ENCODE peak calls at places on chromosomes 5 and 9, in eight cellular contexts. N is GM12865; S is CD8-positive, alpha-beta T cell; M is heart right ventricle; D is ascending aorta; B is progenitor cell of endocrine pancreas; T is IMR-90; Q is OCI-LY7. W is an unnamed sample.

GRCh38 chr9:132990781-132991180 is 12.3 kb downstream of the GFI1B start:
- DNase-seq in S (no peak), D (no peak), N (no peak), Q (no peak), M (no peak), T (no peak), B (no peak), W (no peak)

GRCh38 chr9:36040271-36040925 is 3.7 kb downstream of the RECK start:
- DNase-seq in T (peak; percentile 72), D (no peak), Q (no peak), N (no peak), M (no peak), B (no peak), S (no peak), W (no peak)

GRCh38 chr5:142013734-142014495 is 1.1 kb upstream of the GNPDA1 start:
- DNase-seq in N (no peak), M (peak; percentile 39), T (peak; percentile 57), S (no peak), Q (no peak), B (no peak), D (peak; percentile 80), W (no peak)

GRCh38 chr5:102863058-102863457 is 108.0 kb downstream of the PAM start:
- DNase-seq in B (no peak), M (no peak), N (no peak), Q (no peak), S (no peak), T (no peak), D (no peak), W (no peak)

GRCh38 chr9:37916471-37917314 is 12.8 kb upstream of the SLC25A51 start:
- DNase-seq in M (no peak), B (no peak), Q (no peak), S (no peak), T (no peak), N (no peak), D (no peak), W (no peak)

GRCh38 chr9:112046181-112046580 is 128.9 kb downstream of the SUSD1 start:
- DNase-seq in N (no peak), Q (no peak), B (no peak), D (no peak), M (no peak), S (no peak), T (peak; percentile 86), W (no peak)

GRCh38 chr5:139126711-139127111 is 71.5 kb downstream of the SIL1 start:
- DNase-seq in S (no peak), B (no peak), D (no peak), Q (no peak), N (no peak), M (peak; percentile 60), T (no peak), W (no peak)

GRCh38 chr5:35247645-35248034 is 17.4 kb upstream of the PRLR start:
- DNase-seq in M (no peak), N (peak; percentile 54), D (peak; percentile 68), T (no peak), B (no peak), Q (no peak), S (no peak), W (no peak)

GRCh38 chr5:142896325-142897007 is 126.3 kb downstream of the ARHGAP26 start:
- DNase-seq in Q (no peak), S (no peak), M (no peak), D (no peak), N (no peak), B (no peak), T (no peak), W (no peak)

GRCh38 chr5:95961617-95962474 is at the start of gene ELL2:
- DNase-seq in N (peak; percentile 99), T (peak; percentile 98), M (peak; percentile 97), Q (peak; percentile 88), S (peak; percentile 98), B (peak; percentile 97), D (peak; percentile 100), W (peak; percentile 98)

GRCh38 chr5:95960802-95961616 is 642 bp downstream of the ELL2 start:
- DNase-seq in D (peak; percentile 87), N (peak; percentile 90), B (peak; percentile 79), S (peak; percentile 71), T (peak; percentile 74), Q (peak; percentile 70), M (peak; percentile 83), W (peak; percentile 79)

GRCh38 chr5:95958308-95959014 is 3.2 kb downstream of the ELL2 start:
- DNase-seq in S (no peak), T (peak; percentile 54), N (peak; percentile 60), D (peak; percentile 77), B (no peak), Q (no peak), M (no peak), W (no peak)

GRCh38 chr5:95959051-95959963 is 2.3 kb downstream of the ELL2 start:
- DNase-seq in T (peak; percentile 33), N (peak; percentile 42), S (no peak), B (no peak), M (no peak), Q (no peak), D (no peak), W (peak; percentile 15)

GRCh38 chr5:95959964-95960801 is 1.5 kb downstream of the ELL2 start:
- DNase-seq in T (peak; percentile 34), B (no peak), Q (no peak), M (no peak), N (peak; percentile 44), D (no peak), S (no peak), W (peak; percentile 4)
- TF ChIP-seq CTCF in T (peak; percentile 11), B (no peak), Q (no peak), M (peak; percentile 1), N (no peak), D (no peak), S (no peak), W (no peak)

GRCh38 chr5:80308526-80308925 is 11.3 kb upstream of the SPZ1 start:
- DNase-seq in M (no peak), S (no peak), B (no peak), D (no peak), N (no peak), T (no peak), Q (no peak), W (no peak)
- TF ChIP-seq CTCF in M (no peak), S (no peak), B (no peak), D (no peak), N (no peak), T (no peak), Q (no peak), W (no peak)

GRCh38 chr5:44267909-44268308 is 121.3 kb downstream of the FGF10 start:
- DNase-seq in S (no peak), N (no peak), B (no peak), D (no peak), T (no peak), M (no peak), Q (no peak), W (no peak)

GRCh38 chr5:44266882-44267577 is 122.2 kb downstream of the FGF10 start:
- DNase-seq in D (no peak), S (no peak), T (no peak), B (no peak), M (peak; percentile 13), N (no peak), Q (no peak), W (no peak)
- TF ChIP-seq CTCF in D (no peak), S (no peak), T (no peak), B (no peak), M (no peak), N (no peak), Q (no peak), W (no peak)

DNA sequence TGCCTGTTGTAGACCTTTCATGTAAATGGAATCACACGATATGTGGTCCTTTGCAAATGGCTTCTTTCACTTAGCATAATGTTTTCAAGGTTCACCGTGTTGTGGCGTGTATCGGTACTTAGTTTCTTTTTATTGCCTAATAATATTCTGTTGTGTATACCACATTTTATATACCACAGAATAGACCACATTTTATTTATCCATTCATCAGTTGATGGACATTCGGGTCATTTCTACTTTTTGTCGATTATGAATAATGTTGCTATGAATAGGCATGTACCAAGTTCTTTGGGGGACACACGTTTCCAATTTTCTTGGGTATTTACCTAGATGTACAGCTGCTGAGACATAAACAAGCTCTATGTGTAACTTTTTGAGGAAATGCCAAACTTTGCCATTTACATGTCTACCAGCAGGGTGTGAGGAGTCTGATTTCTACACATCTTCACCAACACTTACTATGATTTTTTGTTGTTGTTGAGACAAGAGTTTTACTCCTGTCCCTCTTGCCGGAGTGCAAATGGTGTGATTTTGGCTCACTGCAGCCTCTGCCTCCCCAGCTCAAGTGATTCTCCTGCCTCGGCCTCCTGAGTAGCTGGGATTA is 144.7 kb downstream of the RGS3 start:
- DNase-seq in T (no peak), N (no peak), B (no peak), M (no peak), Q (no peak), D (no peak), S (no peak), W (no peak)
- TF ChIP-seq CTCF in T (no peak), N (no peak), B (no peak), M (no peak), Q (no peak), D (no peak), S (no peak), W (no peak)